ENCODE peak calls at places on chromosomes 7 and 10, in eight cellular contexts. W, U, N, C, O, I, S and T are unnamed samples.

GRCh38 chr10:119479532-119479931 is 63.0 kb downstream of the RGS10 start:
- DNase-seq in W (no peak), U (no peak), S (no peak), N (no peak), O (no peak), I (no peak), C (no peak), T (no peak)

GRCh38 chr10:74244097-74244685 is 93.2 kb downstream of the ADK start:
- DNase-seq in U (no peak), N (peak), S (peak), O (peak), W (no peak), I (peak), C (no peak), T (peak)

GRCh38 chr10:63396123-63396719 is 69.6 kb downstream of the JMJD1C start:
- DNase-seq in S (no peak), N (no peak), I (peak), C (no peak), W (no peak), O (no peak), U (no peak), T (no peak)

GRCh38 chr7:73738220-73738611 is 386 bp downstream of the ABHD11 start:
- DNase-seq in I (peak), N (peak), S (peak), U (peak), C (peak), W (peak), O (peak), T (peak)

GRCh38 chr10:4825868-4826787 is at the start of gene AKR1E2:
- DNase-seq in N (peak), U (peak), W (peak), O (peak), C (peak), I (peak), S (peak), T (peak)

GRCh38 chr7:117010375-117011133 is 57.3 kb downstream of the ST7 start:
- DNase-seq in C (no peak), I (no peak), O (no peak), W (no peak), S (no peak), U (no peak), N (peak), T (no peak)

GRCh38 chr10:113743594-113743993 is 7.9 kb upstream of the PLEKHS1 start:
- DNase-seq in I (no peak), N (no peak), U (no peak), C (no peak), O (no peak), S (no peak), W (no peak), T (no peak)

GRCh38 chr10:3760083-3760482 is 24.9 kb downstream of the KLF6 start:
- DNase-seq in S (no peak), C (no peak), O (no peak), I (no peak), W (no peak), N (no peak), U (no peak), T (no peak)

GRCh38 chr7:22565315-22565811 is 65.4 kb upstream of the STEAP1B start:
- DNase-seq in C (no peak), I (peak), U (no peak), O (no peak), S (no peak), W (no peak), N (peak), T (peak)

GRCh38 chr7:26930845-26931244 is 66.5 kb upstream of the SKAP2 start:
- DNase-seq in U (no peak), N (no peak), O (no peak), S (no peak), W (no peak), I (no peak), C (no peak), T (no peak)

GRCh38 chr7:39622609-39623311 is 612 bp upstream of the RALA start:
- DNase-seq in U (no peak), S (no peak), O (no peak), C (no peak), N (no peak), I (no peak), W (no peak), T (no peak)

GRCh38 chr10:43201545-43202131 is 63.4 kb downstream of the CSGALNACT2 start:
- DNase-seq in S (no peak), N (no peak), O (no peak), C (no peak), U (peak), W (peak), I (no peak), T (no peak)

GRCh38 chr7:44883961-44884360 is 1.4 kb downstream of the PURB start:
- DNase-seq in C (no peak), W (no peak), S (no peak), U (no peak), O (no peak), I (no peak), N (no peak), T (no peak)

GRCh38 chr7:66617295-66617694 is 11.4 kb upstream of the KCTD7 start:
- DNase-seq in U (no peak), I (no peak), C (no peak), S (no peak), N (peak), W (no peak), O (no peak), T (no peak)

GRCh38 chr7:130489140-130489967 is 2.5 kb upstream of the MEST start:
- DNase-seq in U (no peak), O (no peak), C (no peak), N (peak), S (no peak), I (no peak), W (no peak), T (no peak)

GRCh38 chr10:3133948-3134347 is 38.6 kb downstream of the PITRM1 start:
- DNase-seq in U (no peak), N (no peak), I (no peak), S (no peak), W (no peak), C (no peak), O (no peak), T (no peak)

GRCh38 chr7:4399596-4399995 is 282.5 kb upstream of the FOXK1 start:
- DNase-seq in N (no peak), W (no peak), S (no peak), U (no peak), C (no peak), I (no peak), O (no peak), T (no peak)

GRCh38 chr10:93206652-93207051 is 133.0 kb downstream of the CYP26A1 start:
- DNase-seq in O (no peak), W (no peak), U (no peak), S (no peak), I (peak), C (no peak), N (no peak), T (peak)

DNA sequence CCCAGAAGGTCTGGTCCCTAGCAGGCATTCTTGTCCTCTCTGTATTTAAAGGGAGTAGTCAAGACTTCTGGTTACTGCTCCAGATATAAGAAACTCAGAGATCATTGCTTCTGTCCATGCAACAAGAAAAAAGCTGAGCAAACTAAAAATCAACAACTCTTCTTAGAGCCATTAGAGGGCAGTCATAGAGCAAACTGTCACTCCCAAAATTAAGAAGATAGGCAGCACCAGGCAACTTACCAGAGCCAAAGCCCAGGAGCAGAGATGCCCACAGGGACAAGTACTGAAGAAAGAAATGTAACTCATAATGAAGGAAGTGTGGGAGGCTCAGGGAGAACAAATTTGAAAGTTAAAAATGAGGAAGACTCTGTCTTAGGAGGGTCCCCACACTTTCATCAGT is 472.9 kb upstream of the COBL start:
- DNase-seq in W (no peak), C (no peak), O (peak), I (no peak), S (peak), N (no peak), U (no peak), T (peak)
- TF ChIP-seq CTCF in W (no peak), C (no peak), O (peak), I (no peak), S (peak), N (no peak), U (no peak), T (no peak)

GRCh38 chr7:99628471-99629465 is 12.0 kb downstream of the ZSCAN25 start:
- DNase-seq in N (no peak), O (no peak), S (no peak), U (no peak), C (no peak), W (no peak), I (no peak), T (no peak)
- H3K4me3 ChIP-seq in N (no peak), O (no peak), S (no peak), U (no peak), C (no peak), W (no peak), I (no peak), T (no peak)

GRCh38 chr7:81527651-81528050 is 242.2 kb downstream of the HGF start:
- DNase-seq in I (no peak), S (no peak), N (no peak), W (no peak), O (no peak), U (no peak), C (no peak), T (no peak)
- TF ChIP-seq CTCF in I (no peak), S (no peak), N (no peak), W (no peak), O (no peak), U (no peak), C (no peak), T (no peak)

GRCh38 chr10:102776779-102777417 is 33.1 kb downstream of the WBP1L start:
- DNase-seq in O (no peak), C (peak), N (peak), S (no peak), I (peak), U (no peak), W (peak), T (peak)

GRCh38 chr10:102778781-102779180 is 35.0 kb downstream of the WBP1L start:
- DNase-seq in C (no peak), O (no peak), N (no peak), W (no peak), U (no peak), I (no peak), S (no peak), T (no peak)

GRCh38 chr10:102775973-102776669 is 32.4 kb downstream of the WBP1L start:
- DNase-seq in I (peak), S (peak), U (peak), N (peak), W (peak), O (no peak), C (peak), T (peak)

GRCh38 chr10:102779680-102780079 is 35.9 kb downstream of the WBP1L start:
- DNase-seq in U (no peak), N (no peak), W (no peak), C (no peak), O (no peak), I (peak), S (no peak), T (no peak)

DNA sequence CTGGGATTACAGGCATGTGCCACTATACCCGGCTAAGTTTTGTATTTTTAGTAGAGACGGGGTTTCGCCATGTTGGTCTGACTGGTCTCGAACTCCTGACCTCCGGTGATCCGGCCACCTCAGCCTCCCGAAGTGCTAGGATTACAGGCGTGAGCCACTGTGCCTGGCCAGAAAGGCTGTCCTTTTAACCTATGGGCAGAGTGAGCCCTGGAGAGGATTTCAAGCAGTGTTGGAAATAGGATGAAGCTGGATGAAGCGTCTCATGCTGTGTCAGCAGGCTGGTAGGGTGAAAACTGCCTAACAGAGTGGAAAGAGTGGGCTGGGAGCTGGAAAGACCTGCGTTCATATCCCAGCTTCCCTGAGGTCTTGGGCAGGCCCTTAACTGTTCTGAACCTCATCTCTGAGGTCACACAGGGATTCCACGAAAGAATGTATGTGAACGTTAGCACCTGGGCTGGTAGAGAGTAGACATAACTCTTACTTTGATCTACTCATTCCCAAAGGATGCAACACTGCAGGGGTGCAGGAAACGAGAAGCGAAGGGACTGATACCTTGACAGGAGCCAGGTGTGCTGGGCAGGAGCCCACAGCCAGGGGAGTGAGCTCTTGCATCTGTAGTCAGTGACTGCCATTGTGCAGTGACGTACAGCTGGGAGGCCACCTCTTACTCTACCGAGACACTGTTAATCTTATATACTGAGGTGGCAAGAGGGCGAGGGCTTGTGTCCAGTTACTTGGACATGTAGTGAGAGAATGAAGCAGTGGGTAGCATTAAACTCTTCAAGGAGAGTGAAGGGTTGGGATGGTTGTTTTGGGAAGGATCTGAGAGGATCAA is 34.2 kb downstream of the WBP1L start:
- DNase-seq in S (no peak), W (no peak), N (no peak), O (no peak), I (no peak), C (no peak), U (no peak), T (no peak)
- H3K4me3 ChIP-seq in S (no peak), W (no peak), N (no peak), O (no peak), I (no peak), C (no peak), U (no peak), T (no peak)

DNA sequence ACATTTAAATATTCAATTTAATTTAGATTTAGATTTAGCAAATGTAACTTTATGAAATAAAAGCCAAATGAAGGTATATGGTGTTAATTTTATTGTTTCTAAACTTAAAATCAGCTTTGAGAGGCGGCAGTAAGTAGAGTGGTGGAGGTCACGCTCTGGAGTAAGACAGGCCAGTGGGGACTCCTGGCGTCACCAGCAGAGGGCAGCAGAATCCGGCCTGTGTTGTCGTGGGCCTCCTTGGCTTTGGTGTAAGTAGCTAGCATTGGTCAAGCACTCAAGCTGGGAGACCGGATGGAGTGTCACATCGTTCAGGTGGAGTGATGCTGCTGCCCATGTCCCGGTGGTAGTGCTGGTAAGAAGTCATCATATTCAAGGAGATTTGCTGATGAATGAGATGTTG is 98.7 kb upstream of the DNAJB6 start:
- DNase-seq in O (peak), N (no peak), U (no peak), C (no peak), I (peak), S (no peak), W (no peak), T (peak)
- TF ChIP-seq CTCF in O (peak), N (no peak), U (no peak), C (no peak), I (peak), S (peak), W (no peak), T (peak)

DNA sequence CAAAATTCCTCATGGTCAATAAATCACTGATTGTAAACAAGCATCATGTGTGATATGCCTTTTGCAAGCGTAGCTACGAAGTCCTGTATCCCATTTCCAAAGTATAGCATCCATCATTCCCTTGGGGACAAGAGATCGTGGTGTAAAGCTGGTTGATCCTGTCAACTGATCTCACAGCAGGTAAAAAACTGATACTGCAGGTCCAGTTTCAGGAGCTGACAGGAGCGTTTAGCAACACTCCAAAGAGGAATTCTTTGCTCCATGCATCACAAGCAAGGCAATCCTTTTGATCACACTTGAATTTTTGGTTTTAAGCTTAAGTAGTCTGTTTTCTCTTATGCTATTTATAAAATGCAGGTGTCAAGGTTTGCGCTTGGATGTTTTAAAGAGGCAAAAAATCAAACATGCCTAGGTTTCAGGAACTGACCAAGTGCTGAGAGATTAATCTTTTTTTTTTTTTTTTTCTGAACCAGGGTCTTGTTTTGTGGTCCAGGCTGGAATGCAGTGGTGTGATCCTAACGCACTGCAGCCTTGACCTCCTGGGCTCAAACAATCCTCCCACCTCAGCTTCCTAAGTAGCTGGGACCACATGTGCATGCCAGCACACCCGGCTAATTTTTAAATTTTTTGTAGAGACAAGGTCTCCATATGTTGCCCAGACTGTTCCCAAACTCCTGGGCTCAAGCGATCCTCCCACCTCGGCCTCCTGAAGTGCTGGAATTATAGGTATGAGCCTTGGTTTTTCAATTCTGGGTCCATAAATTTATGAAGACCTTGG is 1.8 kb upstream of the ZDHHC4 start:
- DNase-seq in W (no peak), O (no peak), N (no peak), C (no peak), I (no peak), U (no peak), S (no peak), T (no peak)
- H3K4me3 ChIP-seq in W (no peak), O (no peak), N (no peak), C (no peak), I (no peak), U (no peak), S (no peak), T (no peak)

GRCh38 chr10:105718207-105718995 is 1077.3 kb downstream of the SORCS3 start:
- DNase-seq in N (no peak), C (no peak), I (no peak), W (no peak), O (no peak), U (no peak), S (no peak), T (no peak)

GRCh38 chr10:105714728-105715127 is 1073.6 kb downstream of the SORCS3 start:
- DNase-seq in O (no peak), I (no peak), N (no peak), W (no peak), U (no peak), C (no peak), S (no peak), T (peak)
- TF ChIP-seq CTCF in O (no peak), I (no peak), N (no peak), W (no peak), U (no peak), C (no peak), S (no peak), T (no peak)